ENCODE peak calls at places on chromosome 1, in four cellular contexts. S is psoas muscle, D is DND-41, K is uterus. F is an unnamed sample.
A peak's percentile ranks its signal among the peaks of the same experiment; 100 is the strongest.

GRCh38 chr1:30680429-30680828 is 43.0 kb downstream of the MATN1 start:
- DNase-seq in K (no peak), S (no peak), D (no peak), F (no peak)

GRCh38 chr1:7373936-7374760 is 396.9 kb upstream of the VAMP3 start:
- DNase-seq in D (no peak), K (no peak), S (no peak), F (no peak)

GRCh38 chr1:201279313-201279712 is 4.0 kb upstream of the PKP1 start:
- DNase-seq in S (peak; percentile 73), D (no peak), K (no peak), F (no peak)

GRCh38 chr1:92907949-92908684 is 53.1 kb downstream of the DIPK1A start:
- DNase-seq in K (no peak), D (no peak), S (no peak), F (no peak)

GRCh38 chr1:211258310-211258755 is 833 bp upstream of the RCOR3 start:
- DNase-seq in K (peak; percentile 85), S (peak; percentile 84), D (peak; percentile 81), F (peak; percentile 46)

GRCh38 chr1:36133484-36133883 is 8.5 kb upstream of the COL8A2 start:
- DNase-seq in D (no peak), S (peak; percentile 61), K (peak; percentile 83), F (no peak)

GRCh38 chr1:245493029-245493428 is 338.2 kb downstream of the KIF26B start:
- DNase-seq in S (no peak), D (no peak), K (no peak), F (no peak)

GRCh38 chr1:238191161-238191560 is 300.4 kb upstream of the ZP4 start:
- DNase-seq in K (no peak), D (no peak), S (no peak), F (no peak)

GRCh38 chr1:234413975-234414374 is 40.7 kb downstream of the COA6 start:
- DNase-seq in K (no peak), S (no peak), D (no peak), F (no peak)

GRCh38 chr1:160251006-160251405 is 11.3 kb downstream of the DCAF8 start:
- DNase-seq in K (no peak), S (no peak), D (no peak), F (no peak)

GRCh38 chr1:212482352-212483153 is 49.8 kb downstream of the NENF start:
- DNase-seq in S (no peak), K (no peak), D (no peak), F (peak; percentile 33)

GRCh38 chr1:149849246-149849946 is 50.0 kb upstream of the BOLA1 start:
- DNase-seq in D (peak; percentile 4), K (no peak), S (no peak), F (no peak)

GRCh38 chr1:184972281-184973055 is 1.8 kb downstream of the NIBAN1 start:
- DNase-seq in S (no peak), K (no peak), D (no peak), F (no peak)

GRCh38 chr1:90340604-90341003 is 345.7 kb downstream of the ZNF326 start:
- DNase-seq in D (peak; percentile 70), K (no peak), S (no peak), F (no peak)

GRCh38 chr1:40802078-40803075 is 18.8 kb downstream of the KCNQ4 start:
- DNase-seq in K (peak; percentile 89), D (peak; percentile 86), S (peak; percentile 87), F (peak; percentile 85)

GRCh38 chr1:229093546-229094336 is 177.2 kb upstream of the RAB4A start:
- DNase-seq in K (no peak), D (no peak), S (no peak), F (no peak)

GRCh38 chr1:208607616-208608015 is 363.4 kb upstream of the PLXNA2 start:
- DNase-seq in D (no peak), S (no peak), K (no peak), F (no peak)

GRCh38 chr1:3068400-3069361 is at the start of gene PRDM16:
- DNase-seq in K (no peak), S (peak; percentile 21), D (no peak), F (no peak)

GRCh38 chr1:21701401-21701800 is 32.2 kb upstream of the RAP1GAP start:
- DNase-seq in K (no peak), S (no peak), D (no peak), F (no peak)

GRCh38 chr1:3290915-3291314 is 163.6 kb upstream of the ARHGEF16 start:
- DNase-seq in K (no peak), S (no peak), D (no peak), F (no peak)

DNA sequence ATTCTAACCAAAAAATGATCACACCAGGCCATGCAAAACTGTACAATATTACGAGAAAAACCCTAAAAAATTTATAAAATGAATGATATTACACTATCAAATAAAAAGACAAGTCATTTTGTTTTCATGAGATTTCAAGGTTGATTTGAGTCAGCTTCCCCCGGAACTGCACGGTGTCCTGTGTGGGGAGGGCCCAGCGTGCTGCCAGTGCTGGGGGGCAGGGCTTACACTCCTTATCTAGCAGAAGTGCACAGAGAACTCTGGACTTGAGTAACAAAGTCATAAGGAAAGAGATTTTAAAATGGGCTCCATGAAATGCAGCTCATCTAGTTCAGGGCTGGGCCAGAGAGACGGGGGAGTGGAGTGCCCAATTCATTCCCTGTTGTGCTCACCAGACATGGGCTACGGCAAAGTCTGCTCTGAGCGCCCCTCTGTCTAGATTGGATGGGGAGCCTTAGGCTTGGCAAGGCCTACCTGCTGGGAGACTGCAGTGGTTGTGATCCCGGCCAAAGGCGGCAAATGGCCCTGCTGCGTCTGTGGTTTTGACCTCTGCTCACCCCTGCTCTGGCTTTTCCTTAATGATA is 50.1 kb downstream of the COQ8A start:
- DNase-seq in S (peak; percentile 34), K (no peak), D (no peak), F (no peak)
- H3K27ac ChIP-seq in S (peak overlapping the region; percentile 85), K (peak overlapping the region; percentile 43), D (no peak overlapping the region), F (peak overlapping the region; percentile 41)

DNA sequence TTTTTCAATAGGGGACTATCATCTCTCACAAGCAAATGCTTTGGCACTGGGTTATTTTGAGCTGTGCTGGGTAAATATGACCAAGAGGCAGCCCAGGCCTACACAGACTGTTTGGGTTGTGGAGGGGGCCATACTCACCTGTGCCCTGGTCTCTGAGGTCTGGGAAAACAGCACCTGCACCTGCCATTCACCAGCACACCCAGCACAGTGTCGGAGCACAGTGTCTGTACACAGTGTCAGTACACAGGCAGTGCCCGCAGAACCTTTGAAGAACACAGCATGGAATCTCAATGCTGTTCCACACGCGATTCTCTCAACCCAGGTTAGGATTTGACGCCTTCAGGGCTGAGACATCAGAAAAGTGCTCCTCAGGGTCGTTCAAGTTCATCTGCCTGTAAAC is 35.0 kb upstream of the FAM89A start:
- DNase-seq in K (no peak), S (no peak), D (no peak), F (no peak)
- H3K27ac ChIP-seq in K (no peak overlapping the region), S (no peak overlapping the region), D (no peak overlapping the region), F (no peak overlapping the region)

GRCh38 chr1:15577691-15578090 is 7.2 kb downstream of the AGMAT start:
- DNase-seq in D (no peak), K (no peak), S (no peak), F (peak; percentile 14)
- H3K27ac ChIP-seq in D (no peak overlapping the region), K (no peak overlapping the region), S (peak overlapping the region; percentile 95), F (no peak overlapping the region)

DNA sequence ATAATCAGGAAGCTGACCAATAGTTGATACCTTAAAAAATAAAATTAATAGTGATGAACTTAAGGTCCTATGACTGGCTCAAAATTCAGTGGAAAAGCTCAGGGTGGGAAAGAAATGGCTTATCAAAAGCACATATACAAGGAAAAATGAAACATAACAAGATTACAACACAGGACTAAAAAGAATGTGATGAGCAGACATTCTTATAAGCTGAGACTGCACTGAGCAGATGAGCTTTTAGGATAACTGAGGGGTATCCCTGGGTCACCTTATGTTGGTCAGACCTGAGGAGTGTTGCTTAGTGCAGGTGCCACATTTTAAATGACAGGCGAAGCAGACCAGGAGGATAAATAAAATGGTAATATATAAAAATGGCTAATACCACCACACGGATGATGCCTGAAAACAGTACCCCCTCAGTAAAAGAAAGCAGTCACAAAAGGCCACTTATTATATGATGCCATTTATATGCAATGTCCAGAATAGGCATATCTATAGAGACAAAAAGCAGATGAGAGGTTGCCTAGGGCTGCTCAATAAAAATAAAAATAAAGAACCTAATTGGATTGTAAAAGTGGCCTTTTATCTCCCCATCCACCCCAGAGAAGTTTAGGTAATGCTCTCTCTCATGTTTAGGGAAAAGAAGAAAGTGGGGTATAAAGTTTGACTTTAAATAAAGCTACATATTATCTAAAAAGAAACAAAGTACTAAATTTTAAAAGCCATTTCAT is 163.9 kb downstream of the SLC45A1 start:
- DNase-seq in D (no peak), K (no peak), S (no peak), F (no peak)
- H3K27ac ChIP-seq in D (no peak overlapping the region), K (peak overlapping the region; percentile 11), S (no peak overlapping the region), F (no peak overlapping the region)

GRCh38 chr1:55170426-55170825 is 44.7 kb downstream of the USP24 start:
- DNase-seq in D (no peak), S (no peak), K (no peak), F (no peak)

GRCh38 chr1:55172272-55172671 is 42.9 kb downstream of the USP24 start:
- DNase-seq in D (no peak), S (no peak), K (no peak), F (no peak)

GRCh38 chr1:55168353-55168752 is 46.8 kb downstream of the USP24 start:
- DNase-seq in D (no peak), S (no peak), K (no peak), F (no peak)

GRCh38 chr1:55167224-55167623 is 47.9 kb downstream of the USP24 start:
- DNase-seq in K (no peak), S (no peak), D (no peak), F (no peak)

GRCh38 chr1:55169126-55169525 is 46.0 kb downstream of the USP24 start:
- DNase-seq in D (no peak), K (no peak), S (no peak), F (no peak)
- H3K27ac ChIP-seq in D (no peak overlapping the region), K (no peak overlapping the region), S (no peak overlapping the region), F (no peak overlapping the region)

GRCh38 chr1:32709075-32709474 is 6.5 kb upstream of the SYNC start:
- DNase-seq in D (no peak), K (no peak), S (no peak), F (no peak)
- H3K27ac ChIP-seq in D (no peak overlapping the region), K (no peak overlapping the region), S (no peak overlapping the region), F (no peak overlapping the region)

DNA sequence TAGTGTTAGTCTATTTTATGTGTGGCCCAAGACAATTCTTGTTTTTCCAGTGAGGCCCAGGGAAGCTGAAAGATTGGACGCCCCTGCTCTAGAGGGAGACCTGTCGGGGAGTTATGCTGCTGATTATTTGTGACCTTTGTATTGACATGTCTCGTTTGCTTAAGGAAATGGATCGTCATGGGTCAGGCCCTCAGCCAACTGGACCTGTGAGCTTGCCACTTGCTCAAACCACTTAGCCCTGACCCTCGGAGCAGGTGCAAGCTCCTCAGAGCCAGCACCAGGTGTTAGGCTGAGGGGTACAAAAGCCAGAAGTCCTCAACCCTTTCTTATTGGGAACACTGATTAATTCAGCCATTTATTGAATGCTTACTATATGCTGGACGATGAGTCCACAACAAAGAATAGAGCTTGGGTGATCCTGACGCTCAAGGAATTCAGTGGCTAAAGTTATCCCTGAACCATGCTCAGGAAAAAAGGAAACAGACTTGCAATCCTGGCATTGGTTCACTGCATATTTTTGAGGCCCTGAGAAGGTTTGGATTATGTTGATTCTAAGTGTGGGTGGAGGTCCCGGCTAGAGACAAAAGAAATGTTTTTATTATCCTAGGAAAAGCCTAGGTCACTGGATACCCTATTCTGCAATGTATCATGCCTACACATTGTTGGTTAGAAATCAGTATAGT is 19.0 kb downstream of the TGFB2 start:
- DNase-seq in D (no peak), S (no peak), K (no peak), F (no peak)
- H3K27ac ChIP-seq in D (no peak overlapping the region), S (peak overlapping the region; percentile 25), K (peak overlapping the region; percentile 40), F (no peak overlapping the region)